ENCODE peak calls at places on chromosomes 1 and 21, in four cellular contexts. One of them, this sample, is unnamed.

GRCh38 chr1:2174348-2175054 is 20.1 kb downstream of the FAAP20 start:
- DNase-seq in progenitor cell of endocrine pancreas: peak
- DNase-seq in epithelial cell of proximal tubule: no peak
- DNase-seq in RWPE1: peak
- DNase-seq in this sample: peak

GRCh38 chr1:181784039-181784683 is 277.4 kb downstream of the ZNF648 start:
- DNase-seq in progenitor cell of endocrine pancreas: no peak
- DNase-seq in epithelial cell of proximal tubule: no peak
- DNase-seq in RWPE1: no peak
- DNase-seq in this sample: no peak

GRCh38 chr21:38384246-38384576 is 114.1 kb downstream of the ERG start:
- DNase-seq in epithelial cell of proximal tubule: no peak
- DNase-seq in RWPE1: no peak
- DNase-seq in progenitor cell of endocrine pancreas: no peak
- DNase-seq in this sample: no peak

GRCh38 chr1:2279210-2279639 is 51.1 kb downstream of the SKI start:
- DNase-seq in progenitor cell of endocrine pancreas: no peak
- DNase-seq in RWPE1: no peak
- DNase-seq in epithelial cell of proximal tubule: no peak
- DNase-seq in this sample: no peak

GRCh38 chr1:155966135-155966534 is 12.2 kb downstream of the ARHGEF2 start:
- DNase-seq in epithelial cell of proximal tubule: no peak
- DNase-seq in RWPE1: no peak
- DNase-seq in progenitor cell of endocrine pancreas: no peak
- DNase-seq in this sample: no peak

GRCh38 chr21:45821315-45822001 is 160.1 kb upstream of the COL6A1 start:
- DNase-seq in epithelial cell of proximal tubule: no peak
- DNase-seq in RWPE1: no peak
- DNase-seq in progenitor cell of endocrine pancreas: no peak
- DNase-seq in this sample: no peak

GRCh38 chr21:31720330-31720729 is 11.6 kb downstream of the SCAF4 start:
- DNase-seq in RWPE1: no peak
- DNase-seq in epithelial cell of proximal tubule: no peak
- DNase-seq in progenitor cell of endocrine pancreas: no peak
- DNase-seq in this sample: no peak

GRCh38 chr1:89952021-89952995 is 42.6 kb upstream of the ZNF326 start:
- DNase-seq in epithelial cell of proximal tubule: peak
- DNase-seq in RWPE1: no peak
- DNase-seq in progenitor cell of endocrine pancreas: no peak
- DNase-seq in this sample: no peak

GRCh38 chr1:45512641-45513054 is 9.0 kb downstream of the PRDX1 start:
- DNase-seq in epithelial cell of proximal tubule: peak
- DNase-seq in RWPE1: peak
- DNase-seq in progenitor cell of endocrine pancreas: peak
- DNase-seq in this sample: peak